ENCODE peak calls at places on chromosomes 3 and 15, in seven cellular contexts. W, T, K, Y, I, Z and J are unnamed samples.

GRCh38 chr15:57596978-57597377 is 5.3 kb downstream of the MYZAP start:
- DNase-seq in W (no peak), T (no peak), K (no peak), Y (peak), I (no peak), Z (no peak), J (no peak)

GRCh38 chr15:68380456-68380855 is 51.5 kb downstream of the ITGA11 start:
- DNase-seq in W (no peak), T (peak), K (no peak), Y (no peak), I (no peak), Z (peak), J (no peak)

GRCh38 chr3:136751259-136752045 is 726 bp downstream of the STAG1 start:
- DNase-seq in W (peak), T (peak), K (peak), Y (peak), I (peak), Z (peak), J (peak)

GRCh38 chr15:66711886-66712285 is 9.8 kb downstream of the SMAD6 start:
- DNase-seq in W (peak), T (no peak), K (no peak), Y (no peak), I (no peak), Z (no peak), J (no peak)

GRCh38 chr15:78959360-78959759 is 14.5 kb upstream of the CTSH start:
- DNase-seq in W (no peak), T (no peak), K (no peak), Y (no peak), I (no peak), Z (no peak), J (no peak)

GRCh38 chr3:149382091-149382467 is 4.6 kb upstream of the TM4SF1 start:
- DNase-seq in W (peak), T (no peak), K (no peak), Y (peak), I (no peak), Z (no peak), J (peak)

GRCh38 chr15:71697999-71698398 is 112.4 kb upstream of the NR2E3 start:
- DNase-seq in W (no peak), T (no peak), K (no peak), Y (no peak), I (no peak), Z (no peak), J (no peak)

GRCh38 chr3:196175116-196175625 is 36.0 kb downstream of the ZDHHC19 start:
- DNase-seq in W (no peak), T (no peak), K (no peak), Y (no peak), I (no peak), Z (no peak), J (no peak)

GRCh38 chr3:73508330-73508954 is 116.3 kb downstream of the PDZRN3 start:
- DNase-seq in W (peak), T (peak), K (peak), Y (peak), I (peak), Z (no peak), J (peak)

GRCh38 chr3:172629470-172629869 is 81.4 kb downstream of the NCEH1 start:
- DNase-seq in W (no peak), T (no peak), K (no peak), Y (no peak), I (no peak), Z (no peak), J (no peak)

GRCh38 chr3:165185707-165186327 is 10.4 kb downstream of the SLITRK3 start:
- DNase-seq in W (peak), T (peak), K (peak), Y (peak), I (peak), Z (peak), J (peak)

GRCh38 chr3:17023006-17023664 is 138.4 kb downstream of the PLCL2 start:
- DNase-seq in W (peak), T (no peak), K (no peak), Y (no peak), I (no peak), Z (no peak), J (peak)

GRCh38 chr3:143315766-143316165 is 196.2 kb downstream of the CHST2 start:
- DNase-seq in W (no peak), T (no peak), K (no peak), Y (no peak), I (no peak), Z (no peak), J (no peak)

GRCh38 chr15:35827949-35828348 is 282.0 kb upstream of the DPH6 start:
- DNase-seq in W (peak), T (no peak), K (no peak), Y (peak), I (no peak), Z (no peak), J (no peak)

GRCh38 chr3:50625879-50626182 is 8.9 kb downstream of the MAPKAPK3 start:
- DNase-seq in W (no peak), T (no peak), K (no peak), Y (no peak), I (no peak), Z (no peak), J (no peak)

GRCh38 chr3:111720681-111721380 is 125.7 kb upstream of the ZBED2 start:
- DNase-seq in W (no peak), T (no peak), K (no peak), Y (no peak), I (no peak), Z (no peak), J (no peak)

GRCh38 chr15:42692536-42692935 is 44.4 kb downstream of the CDAN1 start:
- DNase-seq in W (no peak), T (no peak), K (no peak), Y (no peak), I (no peak), Z (no peak), J (no peak)

GRCh38 chr3:64445318-64446300 is 220.3 kb upstream of the PRICKLE2 start:
- DNase-seq in W (peak), T (peak), K (peak), Y (peak), I (peak), Z (peak), J (peak)

GRCh38 chr3:193768069-193768391 is 175.0 kb downstream of the OPA1 start:
- DNase-seq in W (peak), T (no peak), K (no peak), Y (no peak), I (no peak), Z (no peak), J (peak)

GRCh38 chr3:127546517-127546916 is 44.0 kb downstream of the TPRA1 start:
- DNase-seq in W (no peak), T (no peak), K (no peak), Y (no peak), I (no peak), Z (no peak), J (no peak)

GRCh38 chr3:170469151-170470062 is 50.7 kb downstream of the CLDN11 start:
- DNase-seq in W (peak), T (no peak), K (no peak), Y (no peak), I (no peak), Z (peak), J (peak)

GRCh38 chr15:38130200-38130567 is 122.5 kb upstream of the SPRED1 start:
- DNase-seq in W (no peak), T (no peak), K (no peak), Y (peak), I (no peak), Z (no peak), J (no peak)

DNA sequence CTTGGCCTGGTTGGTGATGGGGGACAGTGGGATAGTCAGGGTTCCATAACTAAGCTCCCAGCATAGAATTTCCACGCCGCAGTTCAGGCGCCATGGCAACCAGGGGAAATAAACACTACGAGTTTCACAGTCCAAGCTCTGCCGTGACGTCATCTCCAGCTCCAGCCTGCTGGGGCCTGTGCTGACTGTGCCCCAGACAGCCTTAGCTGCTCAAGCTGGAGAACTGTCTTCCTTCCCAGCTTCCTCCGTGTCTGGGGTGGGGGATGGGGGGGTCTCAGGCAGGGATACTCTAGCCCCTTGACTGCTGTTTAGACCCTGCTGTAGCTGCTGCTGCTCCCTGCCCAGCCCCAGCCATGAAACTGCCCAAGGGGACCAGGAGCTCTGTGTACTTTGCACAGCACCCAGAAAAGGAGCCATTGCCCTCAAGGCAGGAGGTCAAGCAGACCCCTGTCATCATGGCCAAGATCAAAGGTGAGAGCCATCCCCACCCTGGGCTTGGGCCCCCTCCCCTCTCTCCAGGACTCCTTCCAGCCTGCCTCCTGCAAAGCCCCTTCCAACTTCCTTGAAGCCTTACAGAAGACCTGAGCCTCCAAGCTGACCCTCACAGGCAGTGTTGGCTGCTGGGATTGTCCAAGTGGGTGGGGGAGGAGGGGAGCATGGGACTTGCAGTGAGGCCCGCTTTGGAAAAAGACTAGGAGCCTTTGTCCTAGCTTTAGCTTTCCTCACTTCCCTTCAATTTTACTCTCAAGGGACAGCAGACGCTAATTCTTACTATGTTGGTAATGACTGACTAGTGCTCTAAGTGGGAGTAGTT is 11.4 kb upstream of the CSPG4 start:
- DNase-seq in W (peak), T (no peak), K (no peak), Y (peak), I (peak), Z (no peak), J (peak)
- H3K18ac ChIP-seq in W (peak), T (peak), K (peak), Y (no peak), I (no peak), Z (no peak), J (peak)

DNA sequence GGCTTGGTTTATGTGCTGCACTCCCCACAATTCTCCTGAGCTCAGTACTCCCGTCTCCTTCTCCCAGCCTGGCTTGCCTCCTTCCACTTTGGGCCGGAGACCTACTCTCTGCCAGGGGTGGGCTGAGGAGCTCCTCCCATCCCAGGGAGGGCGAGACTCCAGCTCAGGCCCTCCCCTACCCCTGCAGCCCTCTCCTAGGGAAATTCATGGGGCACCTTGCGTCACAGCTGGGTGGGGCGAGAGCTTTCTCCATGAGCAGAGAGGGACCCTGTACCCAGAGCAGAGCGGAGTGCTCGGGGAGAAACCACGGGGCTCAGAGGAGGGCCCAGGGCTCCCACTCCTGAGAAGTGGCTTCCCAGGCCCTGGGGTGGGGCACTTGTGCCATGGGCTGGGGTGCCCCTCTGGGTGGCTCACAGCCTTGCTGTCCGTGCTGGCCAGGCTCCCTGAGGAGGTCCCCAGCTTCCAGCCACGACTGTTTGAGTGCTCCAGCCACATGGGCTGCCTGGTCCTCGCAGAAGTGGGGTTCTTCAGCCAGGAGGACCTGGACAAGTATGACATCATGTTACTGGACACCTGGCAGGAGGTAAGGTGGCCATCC is 13.3 kb downstream of the VILL start:
- DNase-seq in W (no peak), T (no peak), K (no peak), Y (no peak), I (no peak), Z (no peak), J (no peak)
- H3K18ac ChIP-seq in W (no peak), T (no peak), K (peak), Y (no peak), I (no peak), Z (no peak), J (no peak)

GRCh38 chr15:98717942-98718341 is 69.6 kb downstream of the IGF1R start:
- DNase-seq in W (no peak), T (no peak), K (no peak), Y (no peak), I (no peak), Z (no peak), J (no peak)
- H3K18ac ChIP-seq in W (no peak), T (no peak), K (no peak), Y (peak), I (no peak), Z (no peak), J (no peak)

GRCh38 chr3:84567796-84568195 is 391.0 kb upstream of the CADM2 start:
- DNase-seq in W (no peak), T (no peak), K (no peak), Y (no peak), I (no peak), Z (no peak), J (no peak)

GRCh38 chr3:84566256-84566655 is 392.5 kb upstream of the CADM2 start:
- DNase-seq in W (no peak), T (no peak), K (no peak), Y (no peak), I (no peak), Z (no peak), J (no peak)
- H3K18ac ChIP-seq in W (no peak), T (no peak), K (no peak), Y (no peak), I (no peak), Z (no peak), J (no peak)

DNA sequence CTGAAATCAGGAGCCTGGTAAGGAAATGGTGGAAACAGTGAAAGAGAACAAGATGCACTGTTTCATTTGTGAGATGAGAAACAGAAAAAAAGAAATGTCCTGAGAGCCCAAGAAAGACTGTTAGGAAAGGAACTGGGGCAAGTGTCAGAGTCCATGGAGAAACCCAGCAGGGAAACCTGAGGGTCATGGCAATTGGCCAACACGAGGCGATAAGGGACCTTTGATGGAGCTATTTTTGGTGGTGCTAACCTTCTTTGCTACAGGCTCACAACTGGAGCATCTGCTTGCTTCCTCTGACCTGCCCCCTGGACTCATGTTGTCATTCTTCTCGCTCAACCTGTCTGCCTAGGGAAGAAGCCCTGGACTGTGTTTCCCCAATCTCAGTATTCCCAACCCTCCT is 4.2 kb upstream of the TMEM41A start:
- DNase-seq in W (no peak), T (no peak), K (no peak), Y (no peak), I (no peak), Z (no peak), J (no peak)
- H3K18ac ChIP-seq in W (no peak), T (no peak), K (no peak), Y (no peak), I (no peak), Z (no peak), J (no peak)